ENCODE peak calls at places on chromosomes 13 and 19, in six cellular contexts. One of them, this sample, is unnamed.

GRCh38 chr19:41264581-41265375 is 606 bp downstream of the HNRNPUL1 start:
- DNase-seq in H9: peak; percentile 46
- DNase-seq in NB4: peak; percentile 73
- DNase-seq in nephron progenitor cell: peak; percentile 57
- DNase-seq in ovary: peak; percentile 61
- DNase-seq in neural crest cell: peak; percentile 39
- DNase-seq in this sample: peak; percentile 27

GRCh38 chr13:48866204-48866603 is 109.5 kb upstream of the FNDC3A start:
- DNase-seq in NB4: no peak
- DNase-seq in H9: no peak
- DNase-seq in neural crest cell: no peak
- DNase-seq in ovary: no peak
- DNase-seq in nephron progenitor cell: no peak
- DNase-seq in this sample: no peak

GRCh38 chr13:95636853-95637252 is 7.7 kb downstream of the DZIP1 start:
- DNase-seq in neural crest cell: no peak
- DNase-seq in H9: no peak
- DNase-seq in ovary: no peak
- DNase-seq in nephron progenitor cell: no peak
- DNase-seq in NB4: no peak
- DNase-seq in this sample: no peak

GRCh38 chr13:96460571-96460970 is 370.7 kb downstream of the HS6ST3 start:
- DNase-seq in NB4: no peak
- DNase-seq in nephron progenitor cell: no peak
- DNase-seq in ovary: no peak
- DNase-seq in H9: no peak
- DNase-seq in neural crest cell: no peak
- DNase-seq in this sample: no peak

GRCh38 chr13:24270639-24271131 is 38.7 kb upstream of the C1QTNF9 start:
- DNase-seq in neural crest cell: peak; percentile 39
- DNase-seq in nephron progenitor cell: no peak
- DNase-seq in ovary: peak; percentile 55
- DNase-seq in NB4: peak; percentile 68
- DNase-seq in H9: no peak
- DNase-seq in this sample: no peak

GRCh38 chr13:110890279-110891150 is 24.4 kb downstream of the ANKRD10 start:
- DNase-seq in ovary: no peak
- DNase-seq in neural crest cell: no peak
- DNase-seq in H9: no peak
- DNase-seq in NB4: no peak
- DNase-seq in nephron progenitor cell: no peak
- DNase-seq in this sample: no peak

GRCh38 chr19:33621811-33622504 is at the start of gene CHST8:
- DNase-seq in nephron progenitor cell: peak; percentile 84
- DNase-seq in NB4: no peak
- DNase-seq in ovary: peak; percentile 36
- DNase-seq in neural crest cell: peak; percentile 61
- DNase-seq in H9: peak; percentile 82
- DNase-seq in this sample: peak; percentile 59

GRCh38 chr13:109509154-109509905 is 277.1 kb downstream of the IRS2 start:
- DNase-seq in neural crest cell: no peak
- DNase-seq in nephron progenitor cell: no peak
- DNase-seq in ovary: no peak
- DNase-seq in NB4: peak; percentile 16
- DNase-seq in H9: no peak
- DNase-seq in this sample: no peak

GRCh38 chr13:67147257-67148218 is 82.6 kb downstream of the PCDH9 start:
- DNase-seq in NB4: no peak
- DNase-seq in neural crest cell: no peak
- DNase-seq in ovary: no peak
- DNase-seq in nephron progenitor cell: no peak
- DNase-seq in H9: no peak
- DNase-seq in this sample: no peak

GRCh38 chr19:16206046-16206605 is 8.4 kb downstream of the AP1M1 start:
- DNase-seq in ovary: no peak
- DNase-seq in nephron progenitor cell: no peak
- DNase-seq in neural crest cell: no peak
- DNase-seq in H9: no peak
- DNase-seq in NB4: no peak
- DNase-seq in this sample: no peak

GRCh38 chr13:41122838-41123237 is 9.8 kb downstream of the KBTBD6 start:
- DNase-seq in H9: no peak
- DNase-seq in ovary: no peak
- DNase-seq in neural crest cell: no peak
- DNase-seq in nephron progenitor cell: no peak
- DNase-seq in NB4: no peak
- DNase-seq in this sample: no peak

GRCh38 chr13:108031859-108032258 is 183.5 kb downstream of the LIG4 start:
- DNase-seq in ovary: no peak
- DNase-seq in H9: no peak
- DNase-seq in nephron progenitor cell: no peak
- DNase-seq in NB4: no peak
- DNase-seq in neural crest cell: no peak
- DNase-seq in this sample: no peak

GRCh38 chr13:76019421-76020044 is 383.4 kb downstream of the LMO7 start:
- DNase-seq in neural crest cell: peak; percentile 49
- DNase-seq in ovary: no peak
- DNase-seq in nephron progenitor cell: peak; percentile 45
- DNase-seq in H9: peak; percentile 83
- DNase-seq in NB4: peak; percentile 31
- DNase-seq in this sample: peak; percentile 21

GRCh38 chr13:76017861-76018556 is 381.9 kb downstream of the LMO7 start:
- DNase-seq in H9: no peak
- DNase-seq in ovary: no peak
- DNase-seq in nephron progenitor cell: no peak
- DNase-seq in neural crest cell: no peak
- DNase-seq in NB4: no peak
- DNase-seq in this sample: no peak

GRCh38 chr13:76020421-76020955 is 384.4 kb downstream of the LMO7 start:
- DNase-seq in H9: no peak
- DNase-seq in neural crest cell: no peak
- DNase-seq in NB4: no peak
- DNase-seq in nephron progenitor cell: no peak
- DNase-seq in ovary: no peak
- DNase-seq in this sample: no peak

GRCh38 chr13:76014618-76015315 is 378.6 kb downstream of the LMO7 start:
- DNase-seq in nephron progenitor cell: peak; percentile 9
- DNase-seq in NB4: no peak
- DNase-seq in neural crest cell: no peak
- DNase-seq in H9: no peak
- DNase-seq in ovary: no peak
- DNase-seq in this sample: no peak

DNA sequence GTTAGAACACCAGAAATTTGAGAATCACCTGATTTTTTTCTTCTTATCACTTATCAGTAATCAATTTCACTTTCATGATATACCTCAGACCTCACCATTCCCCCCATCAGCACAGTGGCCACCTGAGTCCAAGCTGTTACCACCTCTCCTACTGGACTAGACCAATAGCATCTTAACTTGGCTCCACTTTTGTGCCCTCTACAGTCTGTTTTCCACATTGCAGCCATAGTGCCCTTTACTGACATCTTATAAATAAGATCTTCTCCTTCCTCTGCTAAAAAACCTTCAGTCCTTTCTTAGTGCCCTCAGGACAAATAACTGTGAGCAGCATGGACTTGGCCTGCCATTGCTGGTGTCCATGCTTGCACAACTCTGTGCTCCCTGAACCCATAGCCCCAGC is 380.7 kb downstream of the LMO7 start:
- DNase-seq in neural crest cell: no peak
- DNase-seq in NB4: peak; percentile 41
- DNase-seq in H9: peak; percentile 55
- DNase-seq in nephron progenitor cell: peak; percentile 7
- DNase-seq in ovary: no peak
- DNase-seq in this sample: no peak
- TF ChIP-seq CTCF in neural crest cell: peak; percentile 55
- TF ChIP-seq CTCF in NB4: peak; percentile 59
- TF ChIP-seq CTCF in H9: peak; percentile 74
- TF ChIP-seq CTCF in nephron progenitor cell: peak; percentile 4
- TF ChIP-seq CTCF in ovary: no peak
- TF ChIP-seq CTCF in this sample: peak; percentile 44

DNA sequence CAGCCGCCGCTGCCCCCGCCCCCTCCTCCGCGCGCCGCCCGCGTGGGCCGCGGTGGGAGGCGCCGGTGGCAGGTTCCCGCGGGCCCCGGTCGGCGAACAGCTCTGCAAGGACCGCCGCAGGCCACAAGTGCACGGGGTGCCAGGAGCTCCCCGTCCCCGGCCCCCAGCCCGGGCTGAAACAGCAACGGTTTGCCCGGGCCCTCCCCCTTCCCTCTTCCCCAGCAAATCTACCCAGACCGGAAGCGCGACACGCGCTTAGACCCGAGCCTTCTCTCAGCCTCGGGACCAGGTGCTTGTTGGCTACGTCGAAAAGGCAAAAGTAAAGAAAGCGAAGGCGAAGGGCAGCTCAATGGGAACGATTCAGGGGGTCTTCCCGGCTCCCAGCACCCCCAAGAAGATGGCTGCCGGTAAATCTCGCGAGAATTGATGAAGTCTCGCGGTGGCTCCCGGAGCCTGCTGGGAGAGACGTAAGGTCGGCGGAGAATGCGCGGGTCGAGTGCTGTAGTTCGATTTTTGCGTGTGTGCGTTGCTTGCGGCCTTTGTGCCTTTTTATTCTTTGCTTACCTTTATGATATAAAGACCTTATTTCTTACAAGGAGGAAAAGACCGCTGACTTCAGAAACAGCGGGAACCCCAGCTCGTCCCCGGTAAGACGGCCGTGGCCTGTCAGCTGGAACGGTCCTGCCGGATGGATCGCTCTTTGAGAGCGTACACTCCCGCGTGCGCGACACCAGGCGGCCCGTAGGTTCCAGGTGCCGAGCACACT is at the start of gene RBM26:
- DNase-seq in nephron progenitor cell: peak; percentile 93
- DNase-seq in neural crest cell: peak; percentile 96
- DNase-seq in H9: peak; percentile 93
- DNase-seq in ovary: peak; percentile 93
- DNase-seq in NB4: peak; percentile 96
- DNase-seq in this sample: peak; percentile 91
- TF ChIP-seq CTCF in nephron progenitor cell: no peak
- TF ChIP-seq CTCF in neural crest cell: no peak
- TF ChIP-seq CTCF in H9: no peak
- TF ChIP-seq CTCF in ovary: no peak
- TF ChIP-seq CTCF in NB4: no peak
- TF ChIP-seq CTCF in this sample: no peak

DNA sequence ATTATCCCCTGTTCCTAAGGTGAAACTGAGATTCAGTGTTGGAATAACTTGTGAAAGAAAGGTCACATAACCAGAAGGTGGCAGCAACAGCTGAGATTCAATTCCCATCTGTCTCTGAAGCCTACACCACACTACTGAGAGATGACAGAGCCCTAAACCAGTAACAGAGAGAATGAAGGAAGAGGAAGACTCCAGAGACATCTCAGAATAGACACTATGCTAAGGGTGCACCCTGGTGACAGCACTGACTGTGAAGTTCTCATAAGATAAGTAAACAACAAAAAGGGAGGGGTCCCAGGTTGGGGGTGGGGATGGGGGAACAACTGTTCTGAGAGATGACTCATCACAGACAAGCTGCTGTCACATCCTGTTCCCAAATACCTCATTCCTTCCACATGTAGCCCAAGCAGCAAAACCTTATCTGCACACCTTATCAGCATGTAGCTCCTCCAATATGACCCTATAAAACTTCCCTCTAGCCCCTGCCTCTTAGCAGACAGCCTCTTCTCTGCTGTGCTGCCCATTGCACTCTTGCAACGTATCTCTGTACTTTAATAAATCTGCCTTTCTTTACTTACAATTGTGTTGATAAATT is 46.5 kb downstream of the UTP14C start:
- DNase-seq in neural crest cell: no peak
- DNase-seq in H9: no peak
- DNase-seq in nephron progenitor cell: no peak
- DNase-seq in ovary: no peak
- DNase-seq in NB4: peak; percentile 58
- DNase-seq in this sample: no peak
- TF ChIP-seq CTCF in neural crest cell: no peak
- TF ChIP-seq CTCF in H9: no peak
- TF ChIP-seq CTCF in nephron progenitor cell: no peak
- TF ChIP-seq CTCF in ovary: no peak
- TF ChIP-seq CTCF in NB4: peak; percentile 11
- TF ChIP-seq CTCF in this sample: no peak

GRCh38 chr19:48121066-48121465 is 10.4 kb upstream of the PLA2G4C start:
- DNase-seq in ovary: no peak
- DNase-seq in NB4: no peak
- DNase-seq in H9: no peak
- DNase-seq in neural crest cell: no peak
- DNase-seq in nephron progenitor cell: no peak
- DNase-seq in this sample: no peak

GRCh38 chr19:48122421-48122820 is 11.8 kb upstream of the PLA2G4C start:
- DNase-seq in nephron progenitor cell: no peak
- DNase-seq in neural crest cell: no peak
- DNase-seq in ovary: no peak
- DNase-seq in NB4: no peak
- DNase-seq in H9: peak; percentile 14
- DNase-seq in this sample: no peak

GRCh38 chr19:48121909-48122371 is 11.3 kb upstream of the PLA2G4C start:
- DNase-seq in nephron progenitor cell: no peak
- DNase-seq in ovary: no peak
- DNase-seq in neural crest cell: no peak
- DNase-seq in H9: no peak
- DNase-seq in NB4: no peak
- DNase-seq in this sample: no peak

GRCh38 chr19:48127561-48127960 is 16.9 kb upstream of the PLA2G4C start:
- DNase-seq in NB4: no peak
- DNase-seq in H9: no peak
- DNase-seq in ovary: no peak
- DNase-seq in nephron progenitor cell: no peak
- DNase-seq in neural crest cell: no peak
- DNase-seq in this sample: no peak

GRCh38 chr19:48123907-48124675 is 13.5 kb upstream of the PLA2G4C start:
- DNase-seq in ovary: no peak
- DNase-seq in NB4: peak; percentile 63
- DNase-seq in neural crest cell: peak; percentile 32
- DNase-seq in H9: no peak
- DNase-seq in nephron progenitor cell: no peak
- DNase-seq in this sample: no peak
- TF ChIP-seq CTCF in ovary: no peak
- TF ChIP-seq CTCF in NB4: peak; percentile 2
- TF ChIP-seq CTCF in neural crest cell: peak; percentile 50
- TF ChIP-seq CTCF in H9: peak; percentile 39
- TF ChIP-seq CTCF in nephron progenitor cell: no peak
- TF ChIP-seq CTCF in this sample: peak; percentile 44

GRCh38 chr13:69324109-69324886 is 783.3 kb upstream of the ATXN8OS start:
- DNase-seq in ovary: no peak
- DNase-seq in NB4: peak; percentile 42
- DNase-seq in neural crest cell: no peak
- DNase-seq in nephron progenitor cell: no peak
- DNase-seq in H9: no peak
- DNase-seq in this sample: no peak
- TF ChIP-seq CTCF in ovary: no peak
- TF ChIP-seq CTCF in NB4: no peak
- TF ChIP-seq CTCF in neural crest cell: peak; percentile 76
- TF ChIP-seq CTCF in nephron progenitor cell: peak; percentile 10
- TF ChIP-seq CTCF in H9: peak; percentile 57
- TF ChIP-seq CTCF in this sample: peak; percentile 63